ENCODE peak calls at places on chromosomes 3 and 15, in eight cellular contexts. E is NCI-H774; U is Right ventricle myocardium superior; G is mesothelial cell of epicardium; Y is CD4-positive, alpha-beta T cell; V is stimulated activated CD4-positive, alpha-beta T cell treated with anti-CD3 and anti-CD28 coated beads, Interleukin-1b, Interleukin-23, amount 100 ng/mL, for 1 hour; H is GM03348; L is activated T-cell treated with anti-CD3 and anti-CD28 coated beads for 48 hours. O is an unnamed sample.

GRCh38 chr3:112333386-112334334 is 704 bp downstream of the CD200 start:
- DNase-seq in E (no peak), U (peak), L (peak), H (no peak), V (peak), Y (no peak), G (peak), O (no peak)

GRCh38 chr3:48492461-48493202 is 11.3 kb downstream of the SHISA5 start:
- DNase-seq in U (no peak), G (no peak), E (no peak), L (no peak), Y (no peak), V (no peak), H (no peak), O (no peak)

GRCh38 chr15:37016287-37016686 is 84.1 kb downstream of the MEIS2 start:
- DNase-seq in G (no peak), E (no peak), Y (no peak), V (no peak), U (no peak), L (no peak), H (peak), O (no peak)

GRCh38 chr3:69081583-69082262 is 1.6 kb upstream of the UBA3 start:
- DNase-seq in U (no peak), E (no peak), Y (no peak), H (no peak), L (no peak), G (no peak), V (no peak), O (no peak)

GRCh38 chr15:63601026-63601726 is 4.0 kb downstream of the FBXL22 start:
- DNase-seq in Y (peak), G (peak), E (no peak), L (peak), U (peak), H (peak), V (peak), O (peak)

GRCh38 chr3:107669669-107670068 is 146.9 kb downstream of the BBX start:
- DNase-seq in H (no peak), V (no peak), U (no peak), G (no peak), Y (no peak), E (no peak), L (no peak), O (no peak)

GRCh38 chr15:42595641-42596240 is 20.3 kb downstream of the STARD9 start:
- DNase-seq in G (no peak), E (no peak), V (no peak), L (no peak), H (peak), U (peak), Y (no peak), O (no peak)

GRCh38 chr3:160691962-160692361 is 15.0 kb downstream of the ARL14 start:
- DNase-seq in G (no peak), H (no peak), Y (no peak), E (no peak), L (no peak), V (no peak), U (no peak), O (no peak)

GRCh38 chr15:80591471-80591870 is 103.6 kb upstream of the ABHD17C start:
- DNase-seq in G (no peak), L (no peak), Y (no peak), H (no peak), U (no peak), E (no peak), V (no peak), O (no peak)

GRCh38 chr3:46883252-46884185 is 6.0 kb downstream of the PTH1R start:
- DNase-seq in G (peak), E (no peak), H (peak), U (no peak), V (no peak), L (no peak), Y (no peak), O (peak)

GRCh38 chr3:61141184-61141583 is 110.1 kb downstream of the FHIT start:
- DNase-seq in U (no peak), L (no peak), Y (no peak), G (no peak), V (no peak), H (no peak), E (no peak), O (no peak)

GRCh38 chr3:123993818-123994217 is 1.9 kb upstream of the ROPN1 start:
- DNase-seq in U (no peak), Y (no peak), V (no peak), H (no peak), G (no peak), L (no peak), E (no peak), O (no peak)

GRCh38 chr15:39695793-39696192 is 86.8 kb downstream of the FSIP1 start:
- DNase-seq in H (no peak), U (no peak), Y (no peak), L (no peak), E (no peak), G (no peak), V (no peak), O (no peak)

GRCh38 chr15:49875392-49875791 is 243.6 kb downstream of the ATP8B4 start:
- DNase-seq in L (no peak), G (no peak), U (no peak), Y (no peak), E (no peak), V (no peak), H (no peak), O (no peak)

GRCh38 chr3:139774570-139775302 is 97.0 kb upstream of the NMNAT3 start:
- DNase-seq in E (no peak), G (no peak), V (no peak), H (no peak), U (no peak), L (no peak), Y (no peak), O (no peak)

GRCh38 chr3:101038393-101038792 is 45.2 kb upstream of the ABI3BP start:
- DNase-seq in V (no peak), E (no peak), L (no peak), H (no peak), Y (no peak), U (no peak), G (no peak), O (no peak)

GRCh38 chr3:189282189-189282588 is 110.4 kb downstream of the TPRG1 start:
- DNase-seq in G (no peak), U (no peak), Y (no peak), L (no peak), H (no peak), V (no peak), E (no peak), O (no peak)